ENCODE peak calls at places on chromosomes 1 and 21, in seven cellular contexts. W, L, A, R, Z, B and V are unnamed samples.

GRCh38 chr1:47805826-47806450 is 191.2 kb downstream of the TRABD2B start:
- DNase-seq in L (no peak), R (no peak), B (no peak), W (no peak), Z (no peak), A (no peak), V (no peak)

GRCh38 chr1:43930168-43930948 is 3.2 kb upstream of the ARTN start:
- DNase-seq in Z (no peak), A (no peak), W (no peak), L (no peak), R (no peak), B (no peak), V (no peak)

GRCh38 chr1:18299441-18300338 is 181.0 kb upstream of the KLHDC7A start:
- DNase-seq in W (peak), B (no peak), A (peak), R (peak), Z (no peak), L (no peak), V (peak)

GRCh38 chr1:164786980-164787833 is 228.2 kb downstream of the PBX1 start:
- DNase-seq in R (peak), W (peak), L (peak), B (peak), A (peak), Z (peak), V (peak)

GRCh38 chr1:222167111-222167510 is 380.8 kb downstream of the HHIPL2 start:
- DNase-seq in A (peak), B (no peak), R (peak), W (no peak), L (no peak), Z (peak), V (peak)

GRCh38 chr1:198560093-198560638 is 19.7 kb upstream of the ATP6V1G3 start:
- DNase-seq in B (no peak), W (no peak), R (peak), L (no peak), A (no peak), Z (no peak), V (no peak)

GRCh38 chr21:34890724-34891609 is 158.1 kb downstream of the RUNX1 start:
- DNase-seq in B (peak), L (peak), R (peak), W (no peak), A (no peak), Z (no peak), V (peak)

GRCh38 chr1:155002479-155003226 is at the start of gene ZBTB7B:
- DNase-seq in A (no peak), R (no peak), W (no peak), Z (peak), B (peak), L (peak), V (no peak)

GRCh38 chr1:158067651-158068050 is 74.2 kb downstream of the KIRREL1 start:
- DNase-seq in Z (no peak), B (no peak), L (no peak), A (no peak), W (no peak), R (no peak), V (peak)

GRCh38 chr21:29854795-29855194 is 85.0 kb downstream of the GRIK1 start:
- DNase-seq in L (no peak), A (no peak), W (no peak), Z (no peak), R (no peak), B (no peak), V (no peak)

GRCh38 chr1:169680377-169681019 is 30.9 kb downstream of the SELL start:
- DNase-seq in R (no peak), Z (no peak), L (no peak), B (no peak), A (no peak), W (no peak), V (no peak)

GRCh38 chr1:153570874-153571273 is 5.2 kb upstream of the S100A2 start:
- DNase-seq in L (no peak), W (no peak), A (no peak), Z (no peak), R (no peak), B (no peak), V (no peak)

DNA sequence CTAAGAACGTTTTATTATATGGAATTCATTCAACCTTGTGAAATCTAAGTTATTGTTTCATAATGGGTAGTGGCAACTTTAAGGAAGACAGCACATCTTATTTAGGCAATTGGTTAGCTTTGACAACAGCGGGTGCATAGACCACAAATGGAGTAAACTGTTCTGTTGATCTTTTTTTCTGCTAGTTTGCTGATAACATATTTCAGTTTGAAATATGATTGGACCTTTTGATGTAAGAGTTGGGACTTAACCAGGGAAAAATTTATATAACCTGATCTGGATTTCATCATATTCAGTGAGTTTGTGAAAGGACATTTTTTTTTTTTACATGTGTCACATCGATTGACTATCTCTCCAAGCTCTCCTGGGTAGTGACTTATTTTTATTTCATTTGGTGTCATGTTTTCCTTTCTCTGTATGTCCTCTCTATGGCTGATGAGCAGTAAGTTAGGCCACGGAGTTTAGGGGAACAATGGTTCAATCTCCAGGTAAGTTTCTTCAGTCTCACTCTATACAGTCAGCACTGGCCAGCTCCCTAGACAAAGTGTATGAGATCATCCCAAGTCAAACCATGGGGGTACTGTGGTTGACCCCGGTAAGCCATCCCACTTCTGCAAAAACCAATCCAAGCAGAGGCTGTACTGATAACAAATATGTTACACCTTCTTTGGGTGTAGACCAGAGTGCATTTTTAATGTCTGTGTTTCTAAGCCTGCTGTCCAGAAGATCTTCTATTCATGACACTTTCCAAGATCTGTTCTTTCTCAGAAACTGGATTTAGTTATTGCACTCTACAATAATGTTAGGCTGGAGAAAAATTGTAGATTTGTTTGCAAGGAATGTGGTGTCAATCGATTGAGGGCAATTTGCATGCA is 152.0 kb downstream of the HLX start:
- DNase-seq in A (no peak), R (no peak), B (no peak), L (no peak), Z (no peak), W (no peak), V (no peak)
- TF ChIP-seq POLR2A in A (no peak), R (no peak), B (no peak), L (no peak), Z (no peak), W (no peak), V (no peak)

DNA sequence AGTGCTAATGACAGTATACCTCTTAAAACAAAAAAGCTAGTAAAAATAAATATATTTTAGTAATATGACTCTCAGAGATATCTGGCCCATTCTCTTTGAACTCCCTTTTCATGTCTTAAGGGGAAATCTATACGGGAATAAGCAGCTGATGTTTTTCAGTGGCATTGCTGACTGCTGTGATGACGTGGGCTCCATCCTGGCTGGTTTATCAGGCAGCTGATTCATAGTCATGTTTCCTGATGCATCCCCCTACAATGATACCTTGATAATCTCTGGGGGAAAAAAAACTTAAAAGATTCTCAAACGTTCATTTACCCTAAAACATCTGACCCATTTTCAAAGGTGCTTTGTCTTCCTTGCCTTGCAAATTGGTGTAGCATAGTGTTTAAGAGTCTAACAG is 53.8 kb downstream of the ABCA4 start:
- DNase-seq in A (no peak), B (no peak), L (no peak), R (no peak), W (no peak), Z (no peak), V (no peak)
- TF ChIP-seq POLR2A in A (no peak), B (no peak), L (no peak), R (no peak), W (no peak), Z (no peak), V (no peak)

DNA sequence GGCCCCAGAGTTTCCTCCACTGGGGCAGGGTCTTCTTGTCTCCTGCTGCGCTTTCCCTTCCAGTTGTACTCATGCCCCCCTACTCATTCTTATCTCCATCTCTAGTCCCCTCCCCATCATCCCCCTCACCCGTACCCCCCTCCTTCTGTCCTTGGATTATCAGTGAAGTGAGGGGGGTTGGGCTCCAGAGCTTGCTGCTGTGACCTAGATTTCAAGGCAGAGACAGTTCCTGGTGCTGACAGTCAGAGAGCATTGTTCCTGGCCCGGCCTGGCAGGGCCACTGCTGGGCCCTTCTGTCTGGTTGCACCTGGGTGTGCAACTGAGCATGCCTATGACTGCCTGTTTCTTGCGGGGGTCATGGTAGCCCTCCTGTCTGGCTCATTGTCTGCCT is 4.5 kb downstream of the PEA15 start:
- DNase-seq in W (no peak), R (peak), A (no peak), L (peak), B (no peak), Z (no peak), V (no peak)
- TF ChIP-seq POLR2A in W (peak), R (no peak), A (no peak), L (no peak), B (no peak), Z (no peak), V (no peak)

GRCh38 chr1:40825430-40825778 is 36.8 kb downstream of the CITED4 start:
- DNase-seq in B (no peak), R (no peak), Z (no peak), A (no peak), W (peak), L (no peak), V (no peak)
- TF ChIP-seq POLR2A in B (no peak), R (no peak), Z (no peak), A (no peak), W (no peak), L (no peak), V (no peak)

GRCh38 chr1:156098782-156099181 is 15.7 kb upstream of the LMNA start:
- DNase-seq in Z (no peak), W (no peak), A (no peak), B (no peak), L (no peak), R (no peak), V (no peak)

GRCh38 chr1:156099282-156099681 is 15.2 kb upstream of the LMNA start:
- DNase-seq in Z (no peak), L (no peak), W (no peak), B (no peak), R (no peak), A (no peak), V (no peak)

GRCh38 chr1:156096640-156097391 is 14.6 kb upstream of the MEX3A start:
- DNase-seq in B (peak), W (peak), Z (peak), A (peak), L (peak), R (peak), V (peak)

GRCh38 chr1:156095906-156096508 is 13.7 kb upstream of the MEX3A start:
- DNase-seq in L (no peak), W (no peak), Z (no peak), B (no peak), R (no peak), A (no peak), V (no peak)

GRCh38 chr1:156097499-156098178 is 15.4 kb upstream of the MEX3A start:
- DNase-seq in B (no peak), Z (no peak), W (no peak), L (no peak), A (no peak), R (no peak), V (no peak)
- TF ChIP-seq POLR2A in B (no peak), Z (no peak), W (peak), L (no peak), A (no peak), R (no peak), V (no peak)

GRCh38 chr1:1755426-1755825 is 22.8 kb downstream of the NADK start:
- DNase-seq in R (no peak), Z (no peak), W (no peak), L (no peak), B (no peak), A (no peak), V (no peak)
- TF ChIP-seq POLR2A in R (no peak), Z (no peak), W (no peak), L (no peak), B (no peak), A (no peak), V (no peak)

DNA sequence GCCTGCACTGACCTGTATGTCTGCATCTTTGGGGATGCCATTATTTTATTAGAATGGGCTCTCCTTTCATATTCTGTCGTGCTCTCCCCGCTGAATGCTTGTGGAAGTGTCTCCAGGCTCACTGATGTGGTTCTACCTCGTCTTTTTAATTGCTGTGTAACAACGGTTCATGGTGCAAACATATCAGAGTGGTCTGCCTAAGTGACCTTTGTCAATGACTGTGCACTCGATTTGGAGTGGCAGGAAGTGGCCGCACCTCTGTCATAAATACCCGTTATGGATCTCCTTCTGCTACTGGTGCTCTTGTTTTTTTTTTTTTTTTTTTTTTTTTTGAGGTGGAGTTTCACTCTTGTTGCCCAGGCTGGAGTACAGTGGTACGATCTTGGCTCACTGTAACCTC is 38.3 kb downstream of the SPSB1 start:
- DNase-seq in Z (no peak), A (no peak), R (no peak), W (no peak), L (no peak), B (no peak), V (no peak)
- TF ChIP-seq POLR2A in Z (no peak), A (no peak), R (no peak), W (no peak), L (no peak), B (no peak), V (no peak)

DNA sequence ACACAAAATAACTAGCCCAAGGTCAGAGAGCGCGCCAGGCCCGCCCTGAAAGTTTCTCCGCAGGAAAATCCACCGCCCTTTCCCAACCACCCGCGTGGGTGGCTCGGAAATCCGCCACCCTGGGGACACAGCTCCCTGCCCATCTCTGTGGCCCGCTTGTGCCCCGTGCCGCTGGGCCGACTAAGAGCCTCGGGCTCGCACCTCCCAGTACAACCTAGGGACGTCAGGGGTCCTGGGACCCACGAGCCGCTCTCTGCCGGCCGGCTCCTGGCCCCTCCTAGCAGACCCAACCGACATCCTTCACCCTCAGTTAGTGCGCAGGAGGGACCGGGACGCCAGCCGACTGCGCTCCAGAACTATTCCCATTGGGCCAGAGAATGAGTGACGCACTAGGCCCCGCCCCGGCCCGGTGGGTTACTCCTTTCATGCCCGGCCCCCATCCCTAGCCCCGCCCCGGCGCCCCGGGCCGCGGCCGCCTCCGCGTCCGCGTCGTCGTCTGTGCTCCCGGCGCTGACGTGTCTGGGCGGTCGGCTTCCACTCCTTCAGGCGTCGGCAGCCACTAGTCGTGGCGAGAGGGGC is 396 bp upstream of the UAP1 start:
- DNase-seq in R (peak), A (peak), B (peak), Z (peak), W (peak), L (peak), V (peak)
- TF ChIP-seq POLR2A in R (no peak), A (peak), B (peak), Z (peak), W (no peak), L (no peak), V (peak)